ENCODE peak calls at places on chromosomes 4 and X, in five cellular contexts. One of them, this sample, is unnamed.

GRCh38 chrX:48961585-48962091 is 4.2 kb upstream of the OTUD5 start:
- DNase-seq in NCI-H2081: no peak
- DNase-seq in lung microvascular endothelial cell: no peak
- DNase-seq in CD4-positive, CD25-positive, alpha-beta regulatory T cell: no peak
- DNase-seq in stimulated activated CD4-positive, alpha-beta T cell treated with anti-CD3 and anti-CD28 coated beads, Interleukin-2, amount 100 ng/mL, for 48 hours: no peak
- DNase-seq in this sample: no peak

GRCh38 chr4:8528713-8529112 is 51.5 kb upstream of the GPR78 start:
- DNase-seq in NCI-H2081: no peak
- DNase-seq in lung microvascular endothelial cell: no peak
- DNase-seq in CD4-positive, CD25-positive, alpha-beta regulatory T cell: no peak
- DNase-seq in stimulated activated CD4-positive, alpha-beta T cell treated with anti-CD3 and anti-CD28 coated beads, Interleukin-2, amount 100 ng/mL, for 48 hours: no peak
- DNase-seq in this sample: no peak

GRCh38 chr4:55588160-55588559 is 3.9 kb downstream of the PDCL2 start:
- DNase-seq in NCI-H2081: no peak
- DNase-seq in lung microvascular endothelial cell: no peak
- DNase-seq in CD4-positive, CD25-positive, alpha-beta regulatory T cell: no peak
- DNase-seq in stimulated activated CD4-positive, alpha-beta T cell treated with anti-CD3 and anti-CD28 coated beads, Interleukin-2, amount 100 ng/mL, for 48 hours: no peak
- DNase-seq in this sample: no peak

GRCh38 chr4:17512973-17513665 is 1.2 kb upstream of the QDPR start:
- DNase-seq in NCI-H2081: no peak
- DNase-seq in lung microvascular endothelial cell: no peak
- DNase-seq in CD4-positive, CD25-positive, alpha-beta regulatory T cell: no peak
- DNase-seq in stimulated activated CD4-positive, alpha-beta T cell treated with anti-CD3 and anti-CD28 coated beads, Interleukin-2, amount 100 ng/mL, for 48 hours: no peak
- DNase-seq in this sample: no peak

GRCh38 chr4:169859366-169860216 is 101.8 kb upstream of the HPF1 start:
- DNase-seq in NCI-H2081: no peak
- DNase-seq in lung microvascular endothelial cell: peak; percentile 73
- DNase-seq in CD4-positive, CD25-positive, alpha-beta regulatory T cell: no peak
- DNase-seq in stimulated activated CD4-positive, alpha-beta T cell treated with anti-CD3 and anti-CD28 coated beads, Interleukin-2, amount 100 ng/mL, for 48 hours: no peak
- DNase-seq in this sample: no peak

GRCh38 chrX:49308604-49309269 is 5.3 kb downstream of the GAGE10 start:
- DNase-seq in NCI-H2081: no peak
- DNase-seq in lung microvascular endothelial cell: peak; percentile 45
- DNase-seq in CD4-positive, CD25-positive, alpha-beta regulatory T cell: peak; percentile 45
- DNase-seq in stimulated activated CD4-positive, alpha-beta T cell treated with anti-CD3 and anti-CD28 coated beads, Interleukin-2, amount 100 ng/mL, for 48 hours: no peak
- DNase-seq in this sample: no peak

GRCh38 chr4:139986108-139986507 is 167.9 kb downstream of the MAML3 start:
- DNase-seq in NCI-H2081: no peak
- DNase-seq in lung microvascular endothelial cell: peak; percentile 41
- DNase-seq in CD4-positive, CD25-positive, alpha-beta regulatory T cell: no peak
- DNase-seq in stimulated activated CD4-positive, alpha-beta T cell treated with anti-CD3 and anti-CD28 coated beads, Interleukin-2, amount 100 ng/mL, for 48 hours: no peak
- DNase-seq in this sample: no peak

GRCh38 chr4:72094054-72094780 is 62.4 kb downstream of the NPFFR2 start:
- DNase-seq in NCI-H2081: peak; percentile 4
- DNase-seq in lung microvascular endothelial cell: no peak
- DNase-seq in CD4-positive, CD25-positive, alpha-beta regulatory T cell: no peak
- DNase-seq in stimulated activated CD4-positive, alpha-beta T cell treated with anti-CD3 and anti-CD28 coated beads, Interleukin-2, amount 100 ng/mL, for 48 hours: no peak
- DNase-seq in this sample: no peak

GRCh38 chr4:73312967-73313366 is 54.4 kb upstream of the ANKRD17 start:
- DNase-seq in NCI-H2081: no peak
- DNase-seq in lung microvascular endothelial cell: no peak
- DNase-seq in CD4-positive, CD25-positive, alpha-beta regulatory T cell: no peak
- DNase-seq in stimulated activated CD4-positive, alpha-beta T cell treated with anti-CD3 and anti-CD28 coated beads, Interleukin-2, amount 100 ng/mL, for 48 hours: no peak
- DNase-seq in this sample: no peak

GRCh38 chrX:96372313-96373046 is 312.2 kb upstream of the DIAPH2 start:
- DNase-seq in NCI-H2081: peak; percentile 41
- DNase-seq in lung microvascular endothelial cell: peak; percentile 73
- DNase-seq in CD4-positive, CD25-positive, alpha-beta regulatory T cell: peak; percentile 1
- DNase-seq in stimulated activated CD4-positive, alpha-beta T cell treated with anti-CD3 and anti-CD28 coated beads, Interleukin-2, amount 100 ng/mL, for 48 hours: no peak
- DNase-seq in this sample: peak; percentile 3

GRCh38 chrX:39753296-39753996 is 344.3 kb downstream of the BCOR start:
- DNase-seq in NCI-H2081: no peak
- DNase-seq in lung microvascular endothelial cell: peak; percentile 31
- DNase-seq in CD4-positive, CD25-positive, alpha-beta regulatory T cell: no peak
- DNase-seq in stimulated activated CD4-positive, alpha-beta T cell treated with anti-CD3 and anti-CD28 coated beads, Interleukin-2, amount 100 ng/mL, for 48 hours: no peak
- DNase-seq in this sample: no peak

GRCh38 chr4:158211288-158211687 is 1.0 kb downstream of the TMEM144 start:
- DNase-seq in NCI-H2081: no peak
- DNase-seq in lung microvascular endothelial cell: peak; percentile 10
- DNase-seq in CD4-positive, CD25-positive, alpha-beta regulatory T cell: no peak
- DNase-seq in stimulated activated CD4-positive, alpha-beta T cell treated with anti-CD3 and anti-CD28 coated beads, Interleukin-2, amount 100 ng/mL, for 48 hours: no peak
- DNase-seq in this sample: no peak

GRCh38 chr4:66688674-66689073 is 856.6 kb downstream of the CENPC start:
- DNase-seq in NCI-H2081: peak; percentile 21
- DNase-seq in lung microvascular endothelial cell: peak; percentile 54
- DNase-seq in CD4-positive, CD25-positive, alpha-beta regulatory T cell: no peak
- DNase-seq in stimulated activated CD4-positive, alpha-beta T cell treated with anti-CD3 and anti-CD28 coated beads, Interleukin-2, amount 100 ng/mL, for 48 hours: no peak
- DNase-seq in this sample: no peak

GRCh38 chr4:79364048-79364447 is 38.2 kb upstream of the NAA11 start:
- DNase-seq in NCI-H2081: no peak
- DNase-seq in lung microvascular endothelial cell: no peak
- DNase-seq in CD4-positive, CD25-positive, alpha-beta regulatory T cell: no peak
- DNase-seq in stimulated activated CD4-positive, alpha-beta T cell treated with anti-CD3 and anti-CD28 coated beads, Interleukin-2, amount 100 ng/mL, for 48 hours: no peak
- DNase-seq in this sample: no peak

GRCh38 chr4:184900184-184900583 is 74.4 kb upstream of the ACSL1 start:
- DNase-seq in NCI-H2081: no peak
- DNase-seq in lung microvascular endothelial cell: no peak
- DNase-seq in CD4-positive, CD25-positive, alpha-beta regulatory T cell: no peak
- DNase-seq in stimulated activated CD4-positive, alpha-beta T cell treated with anti-CD3 and anti-CD28 coated beads, Interleukin-2, amount 100 ng/mL, for 48 hours: no peak
- DNase-seq in this sample: no peak

GRCh38 chr4:123676550-123677229 is 280.1 kb downstream of the SPRY1 start:
- DNase-seq in NCI-H2081: no peak
- DNase-seq in lung microvascular endothelial cell: no peak
- DNase-seq in CD4-positive, CD25-positive, alpha-beta regulatory T cell: no peak
- DNase-seq in stimulated activated CD4-positive, alpha-beta T cell treated with anti-CD3 and anti-CD28 coated beads, Interleukin-2, amount 100 ng/mL, for 48 hours: no peak
- DNase-seq in this sample: no peak

GRCh38 chr4:34791224-34791623 is 1453.1 kb downstream of the ARAP2 start:
- DNase-seq in NCI-H2081: no peak
- DNase-seq in lung microvascular endothelial cell: no peak
- DNase-seq in CD4-positive, CD25-positive, alpha-beta regulatory T cell: no peak
- DNase-seq in stimulated activated CD4-positive, alpha-beta T cell treated with anti-CD3 and anti-CD28 coated beads, Interleukin-2, amount 100 ng/mL, for 48 hours: no peak
- DNase-seq in this sample: no peak

GRCh38 chr4:165207016-165207430 is 338 bp upstream of the KLHL2 start:
- DNase-seq in NCI-H2081: no peak
- DNase-seq in lung microvascular endothelial cell: no peak
- DNase-seq in CD4-positive, CD25-positive, alpha-beta regulatory T cell: peak; percentile 63
- DNase-seq in stimulated activated CD4-positive, alpha-beta T cell treated with anti-CD3 and anti-CD28 coated beads, Interleukin-2, amount 100 ng/mL, for 48 hours: no peak
- DNase-seq in this sample: no peak

GRCh38 chr4:26468977-26469376 is 21.3 kb downstream of the CCKAR start:
- DNase-seq in NCI-H2081: no peak
- DNase-seq in lung microvascular endothelial cell: no peak
- DNase-seq in CD4-positive, CD25-positive, alpha-beta regulatory T cell: no peak
- DNase-seq in stimulated activated CD4-positive, alpha-beta T cell treated with anti-CD3 and anti-CD28 coated beads, Interleukin-2, amount 100 ng/mL, for 48 hours: no peak
- DNase-seq in this sample: no peak

GRCh38 chr4:185351691-185352090 is 44.0 kb downstream of the LRP2BP start:
- DNase-seq in NCI-H2081: no peak
- DNase-seq in lung microvascular endothelial cell: no peak
- DNase-seq in CD4-positive, CD25-positive, alpha-beta regulatory T cell: no peak
- DNase-seq in stimulated activated CD4-positive, alpha-beta T cell treated with anti-CD3 and anti-CD28 coated beads, Interleukin-2, amount 100 ng/mL, for 48 hours: no peak
- DNase-seq in this sample: no peak